ENCODE peak calls at places on chromosome X, in five cellular contexts. I is lower leg skin, O is KBM-7, M is ELF-1, X is endodermal cell. C is an unnamed sample.

GRCh38 chrX:39629001-39629400 is 468.8 kb downstream of the BCOR start:
- DNase-seq in I (no peak), O (no peak), M (no peak), X (no peak), C (no peak)

GRCh38 chrX:34903316-34903715 is 39.3 kb upstream of the FAM47B start:
- DNase-seq in I (no peak), O (no peak), M (no peak), X (no peak), C (no peak)

GRCh38 chrX:154730271-154730883 is 20.5 kb downstream of the GAB3 start:
- DNase-seq in I (no peak), O (no peak), M (no peak), X (no peak), C (no peak)

GRCh38 chrX:76172325-76172887 is 456 bp upstream of the PBDC1 start:
- DNase-seq in I (no peak), O (no peak), M (no peak), X (no peak), C (no peak)

GRCh38 chrX:66872771-66873170 is 233.9 kb upstream of the EDA2R start:
- DNase-seq in I (no peak), O (no peak), M (no peak), X (no peak), C (no peak)

GRCh38 chrX:31423575-31424284 is 351.9 kb upstream of the FTHL17 start:
- DNase-seq in I (peak; percentile 17), O (peak; percentile 58), M (peak; percentile 59), X (peak; percentile 65), C (no peak)

GRCh38 chrX:147838465-147839131 is 73.1 kb upstream of the FMR1 start:
- DNase-seq in I (no peak), O (peak; percentile 27), M (no peak), X (no peak), C (no peak)

GRCh38 chrX:74449322-74449936 is 28.1 kb downstream of the SLC16A2 start:
- DNase-seq in I (no peak), O (peak; percentile 6), M (no peak), X (no peak), C (no peak)

GRCh38 chrX:130393451-130394074 is 8.1 kb upstream of the GPR119 start:
- DNase-seq in I (no peak), O (peak; percentile 57), M (peak; percentile 79), X (peak; percentile 83), C (no peak)

GRCh38 chrX:109843963-109844751 is 111.1 kb upstream of the ACSL4 start:
- DNase-seq in I (no peak), O (no peak), M (no peak), X (no peak), C (no peak)

GRCh38 chrX:14027031-14027430 is 2.7 kb downstream of the GEMIN8 start:
- DNase-seq in I (no peak), O (peak; percentile 27), M (no peak), X (no peak), C (peak; percentile 8)

GRCh38 chrX:155216940-155217450 is 735 bp downstream of the VBP1 start:
- DNase-seq in I (no peak), O (peak; percentile 76), M (no peak), X (peak; percentile 50), C (no peak)

GRCh38 chrX:104085477-104085876 is 9.4 kb upstream of the TMSB15C start:
- DNase-seq in I (no peak), O (no peak), M (no peak), X (no peak), C (no peak)

GRCh38 chrX:100999451-100999850 is 29.9 kb downstream of the ARL13A start:
- DNase-seq in I (no peak), O (no peak), M (no peak), X (no peak), C (no peak)

GRCh38 chrX:9905721-9906120 is 61.4 kb upstream of the CLDN34 start:
- DNase-seq in I (no peak), O (no peak), M (no peak), X (no peak), C (no peak)